ENCODE peak calls at places on chromosomes 4 and X, in ten cellular contexts. H is OCI-LY7, E is A549, C is adrenal gland, F is mesothelial cell of epicardium, T is fibroblast of mammary gland, Q is neural crest cell, M is stomach, K is nephron progenitor cell, Z is AG09309. D is an unnamed sample.

GRCh38 chr4:8709729-8710360 is 117.3 kb downstream of the CPZ start:
- DNase-seq in E (no peak), Q (no peak), K (peak; percentile 30), M (no peak), Z (no peak), H (no peak), C (no peak), F (peak; percentile 26), T (no peak), D (no peak)

GRCh38 chr4:600850-601515 is 24.4 kb upstream of the PDE6B start:
- DNase-seq in H (no peak), F (no peak), E (no peak), T (peak; percentile 32), K (no peak), Q (no peak), M (no peak), C (no peak), Z (no peak), D (no peak)

GRCh38 chrX:7215842-7216241 is 67.9 kb upstream of the PUDP start:
- DNase-seq in F (no peak), M (no peak), K (no peak), Q (no peak), E (no peak), C (no peak), H (no peak), T (peak; percentile 13), Z (no peak), D (no peak)

GRCh38 chr4:89836897-89837384 is at the start of gene SNCA:
- DNase-seq in Q (peak; percentile 76), M (peak; percentile 46), Z (no peak), C (peak; percentile 62), T (peak; percentile 23), K (peak; percentile 84), H (no peak), F (peak; percentile 78), E (peak; percentile 26), D (peak; percentile 84)

GRCh38 chrX:148914783-148915182 is 414.4 kb downstream of the AFF2 start:
- DNase-seq in Q (no peak), H (no peak), C (no peak), M (no peak), K (no peak), Z (no peak), T (no peak), E (no peak), F (no peak), D (no peak)

GRCh38 chr4:80206541-80207171 is 9.4 kb downstream of the PRDM8 start:
- DNase-seq in K (no peak), F (no peak), Q (no peak), M (no peak), Z (no peak), E (no peak), C (no peak), H (no peak), T (peak; percentile 49), D (no peak)

GRCh38 chr4:98232202-98232601 is 29.0 kb upstream of the RAP1GDS1 start:
- DNase-seq in K (no peak), C (no peak), E (peak; percentile 9), F (no peak), T (peak; percentile 46), H (peak; percentile 3), Z (no peak), M (no peak), Q (no peak), D (peak; percentile 35)

GRCh38 chrX:49176421-49177326 is 5.0 kb downstream of the PLP2 start:
- DNase-seq in K (no peak), Z (no peak), C (peak; percentile 52), E (peak; percentile 56), Q (no peak), M (no peak), T (no peak), F (no peak), H (no peak), D (peak; percentile 71)

GRCh38 chr4:119736559-119736958 is 108.0 kb upstream of the PDE5A start:
- DNase-seq in C (no peak), H (no peak), E (no peak), Z (no peak), Q (no peak), F (no peak), M (no peak), T (no peak), K (no peak), D (no peak)

GRCh38 chr4:26529479-26529878 is 39.2 kb upstream of the CCKAR start:
- DNase-seq in H (no peak), K (no peak), T (no peak), C (no peak), M (no peak), Q (no peak), F (no peak), Z (no peak), E (no peak), D (no peak)

GRCh38 chr4:115234405-115235093 is 121.1 kb upstream of the NDST4 start:
- DNase-seq in Q (no peak), M (no peak), H (peak; percentile 37), F (no peak), K (no peak), E (peak; percentile 18), C (no peak), Z (no peak), T (peak; percentile 4), D (peak; percentile 28)

GRCh38 chrX:30302957-30303356 is 6.2 kb downstream of the NR0B1 start:
- DNase-seq in Z (no peak), C (peak; percentile 73), H (no peak), E (peak; percentile 76), Q (no peak), K (no peak), T (peak; percentile 50), F (no peak), M (peak; percentile 42), D (peak; percentile 72)

GRCh38 chr4:159856451-159856850 is 753.6 kb downstream of the RAPGEF2 start:
- DNase-seq in K (no peak), F (no peak), Z (no peak), E (no peak), Q (no peak), M (no peak), C (no peak), H (no peak), T (no peak), D (no peak)

GRCh38 chr4:143512978-143513313 is 556 bp upstream of the SMARCA5 start:
- DNase-seq in E (no peak), Z (no peak), F (no peak), M (no peak), H (no peak), T (no peak), Q (no peak), K (no peak), C (no peak), D (no peak)

GRCh38 chr4:83947811-83948210 is 411.9 kb downstream of the GPAT3 start:
- DNase-seq in E (no peak), K (peak; percentile 12), H (no peak), Z (no peak), Q (no peak), C (no peak), T (no peak), M (no peak), F (no peak), D (no peak)

GRCh38 chrX:38868941-38869378 is 67.7 kb downstream of the MID1IP1 start:
- DNase-seq in F (no peak), Q (no peak), K (no peak), Z (no peak), T (peak; percentile 86), C (no peak), M (no peak), H (no peak), E (no peak), D (peak; percentile 49)

GRCh38 chrX:133794151-133794550 is 191.2 kb downstream of the GPC3 start:
- DNase-seq in M (no peak), H (no peak), C (no peak), T (no peak), E (no peak), Q (no peak), F (no peak), K (no peak), Z (no peak), D (no peak)

GRCh38 chr4:53558061-53558801 is 33.1 kb downstream of the LNX1 start:
- DNase-seq in F (no peak), Z (no peak), K (no peak), Q (no peak), T (peak; percentile 67), C (no peak), M (no peak), H (no peak), E (no peak), D (peak; percentile 83)

GRCh38 chr4:176406736-176407135 is 87.0 kb downstream of the SPCS3 start:
- DNase-seq in C (no peak), E (no peak), Z (no peak), F (no peak), K (no peak), Q (no peak), T (peak; percentile 50), M (no peak), H (no peak), D (no peak)
- TF ChIP-seq CTCF in C (no peak), E (no peak), Z (no peak), F (no peak), K (no peak), Q (no peak), T (no peak), M (no peak), H (no peak), D (no peak)

GRCh38 chrX:125205084-125205917 is 114.4 kb upstream of the TEX13C start:
- DNase-seq in E (peak; percentile 85), C (peak; percentile 66), M (peak; percentile 37), T (peak; percentile 4), Z (no peak), Q (peak; percentile 64), H (no peak), K (peak; percentile 76), F (peak; percentile 61), D (no peak)
- TF ChIP-seq CTCF in E (peak; percentile 42), C (peak; percentile 45), M (peak; percentile 10), T (no peak), Z (peak; percentile 17), Q (peak; percentile 58), H (no peak), K (peak; percentile 48), F (no peak), D (no peak)

DNA sequence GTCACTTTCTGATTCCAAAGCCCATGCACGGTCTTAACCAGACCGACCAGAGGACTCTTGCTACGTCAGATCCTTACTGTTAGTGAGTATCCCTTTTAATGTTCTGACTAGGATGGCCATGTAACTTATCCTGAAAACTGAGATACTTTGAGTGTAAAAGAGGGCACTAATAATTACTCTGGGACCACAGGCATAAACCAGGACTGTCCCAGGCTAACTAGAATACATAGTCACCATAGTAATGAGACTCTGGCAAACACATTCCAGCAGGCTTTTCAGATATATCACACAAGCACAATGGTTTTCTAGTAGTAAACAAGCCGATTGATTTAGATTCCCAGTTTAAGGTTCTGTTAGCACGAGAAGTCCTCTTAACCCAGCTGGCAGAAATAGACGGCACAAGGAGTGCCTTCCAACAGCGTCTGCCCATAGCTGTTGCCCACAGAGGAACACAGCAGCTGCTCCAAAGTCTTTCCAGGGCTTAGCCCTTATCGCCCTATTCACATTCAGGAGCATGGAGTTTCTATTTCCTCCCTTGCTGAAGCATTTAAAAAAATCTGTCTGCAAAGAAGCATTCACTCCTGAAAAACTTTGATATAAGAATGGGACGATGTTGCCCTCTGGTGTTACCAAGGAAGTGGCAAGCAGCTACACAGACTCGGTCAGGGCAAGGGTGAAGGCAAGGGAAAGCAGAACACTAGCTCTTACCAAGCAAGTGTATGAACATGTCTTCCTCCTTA is 92.4 kb downstream of the CXCL13 start:
- DNase-seq in Q (no peak), H (peak; percentile 31), C (no peak), E (peak; percentile 65), F (no peak), M (peak; percentile 56), K (peak; percentile 4), T (peak; percentile 77), Z (peak; percentile 17), D (peak; percentile 73)
- TF ChIP-seq CTCF in Q (peak; percentile 43), H (peak; percentile 61), C (peak; percentile 12), E (peak; percentile 61), F (no peak), M (no peak), K (no peak), T (peak; percentile 70), Z (peak; percentile 62), D (peak; percentile 65)

GRCh38 chr4:48347282-48347921 is 6.1 kb downstream of the SLAIN2 start:
- DNase-seq in E (no peak), K (no peak), Z (no peak), M (no peak), F (no peak), T (no peak), C (no peak), Q (no peak), H (no peak), D (no peak)
- TF ChIP-seq CTCF in E (no peak), K (no peak), Z (no peak), M (no peak), F (no peak), T (no peak), C (no peak), Q (no peak), H (no peak), D (no peak)

D was measured in MCF 10A.